ENCODE peak calls at places on chromosomes 13 and 19, in ten cellular contexts. G is AG09319; I is CD4-positive, alpha-beta memory T cell; W is activated CD8-positive, alpha-beta memory T cell treated with anti-CD3 and anti-CD28 coated beads, Interleukin-2, amount 50 U/mL, for 4 hours; S is neural crest cell; N is activated CD4-positive, alpha-beta T cell treated with anti-CD3 and anti-CD28 coated beads, Interleukin-2, amount 10 ng/mL, durations not matched to agents 7 days and 5 days; H is hypothalamus; F is islet precursor cell; M is mesendoderm; Q is H54. E is an unnamed sample.

GRCh38 chr19:42396248-42396541 is 6.1 kb upstream of the CNFN start:
- DNase-seq in M (peak), F (no peak), G (peak), H (no peak), S (no peak), N (no peak), Q (no peak), I (no peak), W (no peak), E (no peak)

GRCh38 chr19:46970815-46971214 is 48.8 kb upstream of the NPAS1 start:
- DNase-seq in S (no peak), I (no peak), M (no peak), N (no peak), G (peak), Q (no peak), H (no peak), F (no peak), W (no peak), E (no peak)

GRCh38 chr19:5452594-5453565 is 2.3 kb upstream of the ZNRF4 start:
- DNase-seq in Q (peak), N (no peak), W (no peak), M (peak), F (no peak), I (no peak), G (no peak), H (no peak), S (no peak), E (no peak)

GRCh38 chr19:46488551-46488950 is 7.1 kb downstream of the PNMA8B start:
- DNase-seq in F (no peak), H (no peak), M (no peak), G (no peak), Q (no peak), W (no peak), I (no peak), S (no peak), N (no peak), E (no peak)

GRCh38 chr13:27283906-27284523 is 13.4 kb downstream of the RASL11A start:
- DNase-seq in F (no peak), Q (no peak), M (no peak), H (peak), G (no peak), I (no peak), N (no peak), S (no peak), W (no peak), E (no peak)

GRCh38 chr19:47699360-47699917 is 13.8 kb upstream of the EHD2 start:
- DNase-seq in G (no peak), H (no peak), F (peak), N (peak), W (peak), I (peak), S (peak), Q (peak), M (peak), E (peak)

GRCh38 chr19:50465986-50466771 is 10.1 kb upstream of the EMC10 start:
- DNase-seq in F (peak), I (no peak), N (no peak), W (no peak), Q (no peak), G (no peak), M (peak), S (peak), H (no peak), E (no peak)

GRCh38 chr13:103694033-103694432 is 627.8 kb upstream of the SLC10A2 start:
- DNase-seq in Q (no peak), M (peak), N (no peak), H (no peak), S (no peak), W (no peak), I (no peak), F (no peak), G (no peak), E (no peak)

GRCh38 chr19:11535792-11536595 is 2.7 kb upstream of the CNN1 start:
- DNase-seq in N (peak), M (peak), Q (peak), I (peak), W (peak), S (peak), H (peak), G (peak), F (peak), E (peak)

GRCh38 chr13:110347535-110348308 is 40.6 kb downstream of the COL4A2 start:
- DNase-seq in N (no peak), S (no peak), I (no peak), Q (peak), M (peak), H (no peak), G (no peak), W (no peak), F (peak), E (no peak)